ENCODE peak calls at places on chromosomes 4 and X, in ten cellular contexts. L is mesenteric fat pad, V is midbrain, B is DND-41, U is NCI-H1092, Y is globus pallidus, W is D341Med, M is GM12864, A is neural crest cell, X is HFFc6. P is an unnamed sample.

GRCh38 chr4:100836929-100837328 is 319.1 kb upstream of the EMCN start:
- DNase-seq in Y (no peak), U (no peak), W (no peak), L (no peak), M (no peak), B (no peak), V (no peak), X (no peak), A (no peak), P (no peak)

GRCh38 chrX:154648931-154649863 is 4.2 kb downstream of the CTAG2 start:
- DNase-seq in W (no peak), B (no peak), V (no peak), U (no peak), Y (no peak), X (no peak), A (no peak), M (no peak), L (peak), P (no peak)

GRCh38 chrX:7580127-7580526 is 262.8 kb upstream of the VCX start:
- DNase-seq in A (no peak), W (no peak), L (no peak), V (no peak), Y (no peak), X (no peak), M (no peak), U (no peak), B (no peak), P (no peak)

GRCh38 chr4:544386-545105 is 31.5 kb downstream of the TMEM271 start:
- DNase-seq in B (no peak), V (no peak), X (no peak), M (no peak), U (no peak), A (no peak), W (no peak), L (peak), Y (no peak), P (no peak)

GRCh38 chrX:97314348-97314747 is 430.6 kb downstream of the RPA4 start:
- DNase-seq in A (no peak), V (no peak), U (no peak), Y (no peak), L (no peak), W (no peak), B (no peak), M (no peak), X (no peak), P (no peak)

GRCh38 chr4:180675368-180675675 is 1567.9 kb upstream of the TENM3 start:
- DNase-seq in M (no peak), W (no peak), B (no peak), X (no peak), U (no peak), A (no peak), V (no peak), L (no peak), Y (no peak), P (no peak)

GRCh38 chr4:139665690-139666529 is at the start of gene MGST2:
- DNase-seq in B (peak), W (no peak), A (peak), L (peak), X (peak), Y (peak), M (peak), U (peak), V (peak), P (peak)

GRCh38 chr4:156113138-156113537 is 159.5 kb upstream of the CTSO start:
- DNase-seq in U (peak), A (no peak), M (no peak), V (no peak), X (no peak), B (no peak), L (no peak), Y (no peak), W (no peak), P (no peak)

GRCh38 chr4:71862315-71862714 is 78.4 kb upstream of the GC start:
- DNase-seq in M (no peak), B (no peak), V (no peak), A (no peak), Y (no peak), X (no peak), L (no peak), W (no peak), U (no peak), P (no peak)

GRCh38 chrX:67415937-67416336 is 127.9 kb upstream of the AR start:
- DNase-seq in W (no peak), U (no peak), M (no peak), L (no peak), V (no peak), X (no peak), A (no peak), Y (no peak), B (no peak), P (no peak)

GRCh38 chrX:102154900-102155805 is 624 bp downstream of the BEX5 start:
- DNase-seq in W (peak), M (no peak), Y (peak), B (no peak), V (no peak), L (no peak), A (no peak), X (no peak), U (no peak), P (no peak)

GRCh38 chr4:135371137-135371536 is 1169.5 kb upstream of the PABPC4L start:
- DNase-seq in M (no peak), W (no peak), Y (no peak), U (no peak), B (peak), L (no peak), V (no peak), A (peak), X (no peak), P (no peak)

GRCh38 chr4:6955261-6955911 is 45.8 kb downstream of the TBC1D14 start:
- DNase-seq in X (no peak), L (peak), W (no peak), U (no peak), Y (no peak), M (no peak), V (no peak), A (no peak), B (no peak), P (no peak)

GRCh38 chr4:10083861-10084641 is 32.5 kb downstream of the WDR1 start:
- DNase-seq in A (no peak), V (no peak), B (no peak), X (no peak), Y (no peak), L (peak), U (no peak), M (no peak), W (no peak), P (no peak)

GRCh38 chr4:1714303-1715001 is 2.3 kb upstream of the SLBP start:
- DNase-seq in Y (no peak), A (no peak), W (no peak), X (peak), B (no peak), V (no peak), M (no peak), L (no peak), U (no peak), P (no peak)

GRCh38 chr4:2836391-2836859 is 7.2 kb upstream of the ADD1 start:
- DNase-seq in B (no peak), L (peak), U (no peak), M (no peak), X (no peak), V (no peak), Y (no peak), A (no peak), W (no peak), P (no peak)

GRCh38 chr4:1011022-1011694 is at the start of gene FGFRL1:
- DNase-seq in Y (peak), U (no peak), X (peak), W (peak), L (peak), B (no peak), M (no peak), V (peak), A (peak), P (peak)

GRCh38 chrX:141405878-141406492 is 163.7 kb upstream of the SPANXC start:
- DNase-seq in V (no peak), L (no peak), W (no peak), X (peak), Y (no peak), U (no peak), A (no peak), M (no peak), B (no peak), P (no peak)

GRCh38 chr4:21507439-21507838 is 441.1 kb downstream of the KCNIP4 start:
- DNase-seq in B (no peak), A (no peak), M (no peak), W (peak), Y (no peak), X (peak), V (no peak), U (no peak), L (no peak), P (no peak)

GRCh38 chr4:189081831-189082230 is 858.8 kb upstream of the FRG1 start:
- DNase-seq in V (no peak), M (no peak), Y (no peak), U (no peak), L (no peak), B (no peak), A (no peak), W (no peak), X (peak), P (no peak)

GRCh38 chr4:63566658-63567057 is 842.6 kb downstream of the TECRL start:
- DNase-seq in W (no peak), V (no peak), X (no peak), Y (no peak), B (no peak), M (no peak), U (no peak), A (no peak), L (no peak), P (no peak)

GRCh38 chr4:127788517-127788916 is 6.4 kb downstream of the HSPA4L start:
- DNase-seq in B (no peak), A (no peak), X (no peak), V (no peak), W (peak), M (no peak), Y (peak), L (no peak), U (no peak), P (no peak)

GRCh38 chrX:31550169-31550568 is 478.3 kb upstream of the FTHL17 start:
- DNase-seq in W (no peak), L (no peak), Y (peak), M (no peak), V (peak), B (no peak), A (no peak), X (no peak), U (no peak), P (no peak)

GRCh38 chr4:1192493-1193205 is 20.3 kb upstream of the SPON2 start:
- DNase-seq in L (no peak), Y (no peak), X (no peak), W (peak), M (no peak), U (no peak), A (no peak), B (peak), V (no peak), P (no peak)

GRCh38 chrX:56800307-56800706 is 71.3 kb downstream of the NBDY start:
- DNase-seq in U (no peak), L (peak), M (no peak), Y (no peak), B (no peak), V (no peak), W (peak), A (no peak), X (no peak), P (no peak)

GRCh38 chr4:13988347-13989265 is 361.1 kb upstream of the BOD1L1 start:
- DNase-seq in U (no peak), M (no peak), A (no peak), X (peak), L (no peak), V (peak), Y (peak), B (no peak), W (no peak), P (no peak)

GRCh38 chrX:155612312-155613224 is at the start of gene TMLHE:
- DNase-seq in W (peak), X (peak), A (peak), L (peak), Y (peak), U (peak), B (peak), V (peak), M (no peak), P (peak)

GRCh38 chr4:122480023-122480422 is 23.5 kb upstream of the IL2 start:
- DNase-seq in A (no peak), Y (no peak), U (no peak), V (no peak), B (no peak), L (no peak), M (no peak), W (no peak), X (no peak), P (peak)